ENCODE peak calls at places on chromosomes 13 and 19, in ten cellular contexts. D is uterus, H is H9, G is thyroid gland, Z is MM.1S, K is tibial artery, S is A549, P is thoracic aorta, E is left lung, Q is mammary epithelial cell. L is an unnamed sample.

GRCh38 chr19:53671621-53672111 is 39.9 kb downstream of the DPRX start:
- DNase-seq in D (no peak), Z (no peak), Q (no peak), G (no peak), S (no peak), H (no peak), P (no peak), K (no peak), E (no peak), L (no peak)

GRCh38 chr19:19558636-19559035 is 20.6 kb downstream of the CILP2 start:
- DNase-seq in S (no peak), K (no peak), Z (no peak), E (no peak), P (no peak), H (no peak), Q (no peak), G (no peak), D (no peak), L (no peak)

GRCh38 chr13:44523176-44524017 is 52.7 kb downstream of the TSC22D1 start:
- DNase-seq in Z (peak; percentile 36), Q (peak; percentile 91), H (no peak), P (no peak), K (no peak), S (peak; percentile 61), G (no peak), D (no peak), E (no peak), L (peak; percentile 65)

GRCh38 chr13:23871616-23872220 is 17.5 kb downstream of the MIPEP start:
- DNase-seq in P (no peak), Q (no peak), S (peak; percentile 23), E (no peak), D (no peak), G (no peak), H (no peak), Z (peak; percentile 13), K (no peak), L (peak; percentile 52)

GRCh38 chr19:56309511-56310185 is 5.0 kb downstream of the ZSCAN5A start:
- DNase-seq in Z (peak; percentile 63), D (no peak), H (peak; percentile 85), K (no peak), P (no peak), Q (peak; percentile 60), S (peak; percentile 64), E (peak; percentile 94), G (peak; percentile 24), L (peak; percentile 53)

GRCh38 chr19:41845051-41845590 is 279 bp downstream of the DMRTC2 start:
- DNase-seq in P (no peak), S (no peak), K (no peak), D (no peak), Z (no peak), E (no peak), G (no peak), H (no peak), Q (no peak), L (no peak)

GRCh38 chr19:4807188-4807587 is 15.7 kb downstream of the FEM1A start:
- DNase-seq in S (no peak), E (peak; percentile 78), Z (no peak), D (no peak), Q (no peak), P (no peak), K (peak; percentile 55), H (no peak), G (no peak), L (no peak)

GRCh38 chr19:41542622-41543021 is 33.3 kb upstream of the CEACAM21 start:
- DNase-seq in Q (no peak), P (no peak), S (no peak), K (no peak), Z (no peak), D (no peak), H (no peak), E (no peak), G (no peak), L (no peak)

GRCh38 chr19:35348909-35349611 is 1.4 kb downstream of the FFAR1 start:
- DNase-seq in D (no peak), K (no peak), E (peak; percentile 47), G (no peak), Q (no peak), P (no peak), S (no peak), Z (no peak), H (peak; percentile 37), L (no peak)

GRCh38 chr13:111346281-111346680 is 25.8 kb downstream of the TEX29 start:
- DNase-seq in P (no peak), D (no peak), Q (no peak), G (no peak), Z (no peak), E (no peak), S (no peak), K (no peak), H (no peak), L (no peak)

GRCh38 chr13:29523199-29523931 is 72.1 kb downstream of the SLC7A1 start:
- DNase-seq in G (peak; percentile 15), K (peak; percentile 78), E (no peak), H (no peak), P (no peak), D (no peak), S (no peak), Z (no peak), Q (no peak), L (no peak)

GRCh38 chr19:10718205-10719196 is 622 bp downstream of the DNM2 start:
- DNase-seq in P (no peak), Z (peak; percentile 52), G (peak; percentile 50), S (no peak), E (peak; percentile 91), Q (peak; percentile 31), D (no peak), K (peak; percentile 34), H (no peak), L (peak; percentile 46)

GRCh38 chr19:16375936-16376185 is 51.2 kb downstream of the KLF2 start:
- DNase-seq in Q (no peak), H (no peak), E (no peak), S (no peak), D (no peak), K (no peak), Z (no peak), P (no peak), G (no peak), L (no peak)

GRCh38 chr19:2229103-2230028 is 6.8 kb downstream of the PLEKHJ1 start:
- DNase-seq in E (no peak), H (no peak), K (no peak), G (no peak), P (no peak), S (no peak), Z (no peak), Q (no peak), D (no peak), L (no peak)
- H3K27ac ChIP-seq in E (no peak overlapping the region), H (no peak overlapping the region), K (no peak overlapping the region), G (no peak overlapping the region), P (no peak overlapping the region), S (no peak overlapping the region), Z (no peak overlapping the region), Q (no peak overlapping the region), D (no peak overlapping the region), L (peak overlapping the region; percentile 95)

GRCh38 chr13:46553886-46554855 is 1.2 kb downstream of the LRCH1 start:
- DNase-seq in H (peak; percentile 61), D (peak; percentile 67), Z (peak; percentile 43), Q (peak; percentile 89), S (peak; percentile 71), E (peak; percentile 95), P (peak; percentile 28), G (peak; percentile 65), K (peak; percentile 68), L (peak; percentile 80)
- TF ChIP-seq CTCF in H (peak; percentile 37), D (peak; percentile 36), Z (peak; percentile 6), Q (peak; percentile 3), S (no peak), E (peak; percentile 44), P (peak; percentile 50), G (peak; percentile 18), K (peak; percentile 31), L (no peak)

DNA sequence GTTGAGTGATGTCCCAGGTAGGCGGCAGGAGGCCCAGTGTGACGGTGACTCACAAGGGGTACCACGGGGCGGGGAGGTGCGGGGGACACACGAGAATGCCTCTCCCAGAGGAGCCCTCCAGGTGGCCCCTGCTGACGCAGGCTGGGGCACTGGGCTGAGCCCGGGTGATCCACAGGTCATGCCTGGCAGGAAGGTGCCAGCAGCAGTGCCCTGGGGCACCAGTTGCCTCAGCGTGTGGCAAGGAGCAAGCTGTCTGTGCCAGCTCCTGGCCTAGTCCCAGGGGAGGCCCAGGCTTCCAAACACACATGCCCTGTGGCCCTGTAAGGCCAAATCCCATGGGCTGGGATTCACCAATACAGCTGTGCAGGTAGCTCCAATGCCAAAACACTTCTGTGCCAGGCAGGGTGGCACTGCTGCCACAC is 28.0 kb downstream of the AKT2 start:
- DNase-seq in K (no peak), P (no peak), S (no peak), H (no peak), E (peak; percentile 60), Z (no peak), Q (peak; percentile 66), G (peak; percentile 100), D (no peak), L (peak; percentile 62)
- H3K27ac ChIP-seq in K (no peak overlapping the region), P (no peak overlapping the region), S (no peak overlapping the region), H (no peak overlapping the region), E (no peak overlapping the region), Z (no peak overlapping the region), Q (no peak overlapping the region), G (peak overlapping the region; percentile 94), D (no peak overlapping the region), L (peak overlapping the region; percentile 61)

DNA sequence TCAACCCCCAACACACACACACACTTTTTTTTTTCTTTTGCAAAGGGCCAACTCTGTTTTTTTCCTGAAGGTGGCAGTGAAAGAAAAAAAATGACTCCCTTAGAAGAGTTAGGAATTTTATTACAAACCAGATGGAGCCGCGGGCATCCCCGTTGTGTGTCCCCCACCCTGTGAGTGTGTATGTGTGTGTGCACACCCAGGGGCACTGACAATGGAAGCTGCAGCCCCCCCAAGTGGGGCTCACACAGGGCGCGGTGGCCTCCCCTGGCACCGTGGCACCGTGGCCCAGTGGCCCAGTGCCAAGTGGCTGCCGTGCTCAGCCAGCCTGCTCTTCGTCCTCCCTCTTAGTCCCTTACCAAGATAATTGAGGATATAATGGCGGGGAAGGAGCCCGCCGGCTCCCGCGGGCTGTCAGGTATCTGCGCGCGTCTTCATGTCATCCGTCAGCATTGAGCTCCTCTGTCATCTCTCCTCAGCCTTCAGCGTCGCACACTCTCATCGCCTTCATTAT is 314.1 kb downstream of the ZNF536 start:
- DNase-seq in H (no peak), K (no peak), G (no peak), Q (no peak), S (no peak), Z (no peak), D (no peak), P (no peak), E (no peak), L (no peak)
- TF ChIP-seq CTCF in H (peak; percentile 26), K (no peak), G (no peak), Q (no peak), S (peak; percentile 16), Z (no peak), D (peak; percentile 29), P (no peak), E (no peak), L (no peak)

GRCh38 chr13:33205224-33205623 is 80.3 kb downstream of the STARD13 start:
- DNase-seq in Q (no peak), P (no peak), D (no peak), E (no peak), H (no peak), K (no peak), Z (no peak), G (no peak), S (no peak), L (no peak)
- H3K27ac ChIP-seq in Q (no peak overlapping the region), P (peak overlapping the region; percentile 76), D (peak overlapping the region; percentile 76), E (peak overlapping the region; percentile 55), H (no peak overlapping the region), K (peak overlapping the region; percentile 86), Z (no peak overlapping the region), G (peak overlapping the region; percentile 64), S (no peak overlapping the region), L (no peak overlapping the region)

L was measured in RWPE1.